ENCODE peak calls at places on chromosome 9, in six cellular contexts. N is HepG2, L is SK-N-SH, I is K562, X is GM12878, U is H1. D is an unnamed sample.

GRCh38 chr9:101601904-101602765 is 7.4 kb upstream of the PPP3R2 start:
- DNase-seq in N (peak; percentile 46), U (no peak), X (no peak), I (peak; percentile 42), L (peak; percentile 61), D (peak; percentile 31)

GRCh38 chr9:29422445-29422844 is 1849.2 kb upstream of the C9orf72 start:
- DNase-seq in I (no peak), X (peak; percentile 1), L (no peak), U (no peak), N (no peak), D (no peak)

GRCh38 chr9:81455826-81456225 is 233.5 kb downstream of the TLE1 start:
- DNase-seq in L (no peak), X (no peak), U (no peak), I (no peak), N (no peak), D (no peak)

GRCh38 chr9:122332083-122332482 is 38.7 kb upstream of the PTGS1 start:
- DNase-seq in X (no peak), N (no peak), I (peak; percentile 89), L (peak; percentile 56), U (no peak), D (no peak)

GRCh38 chr9:38003946-38004808 is 64.8 kb downstream of the SHB start:
- DNase-seq in N (no peak), U (no peak), I (no peak), L (no peak), X (no peak), D (no peak)

GRCh38 chr9:117434568-117434967 is 19.7 kb upstream of the ASTN2 start:
- DNase-seq in N (no peak), L (no peak), I (no peak), U (no peak), X (no peak), D (no peak)

GRCh38 chr9:107447081-107447480 is 42.5 kb downstream of the KLF4 start:
- DNase-seq in L (no peak), X (no peak), I (no peak), U (no peak), N (no peak), D (no peak)

GRCh38 chr9:132748450-132748849 is 78.2 kb downstream of the GTF3C4 start:
- DNase-seq in N (no peak), L (no peak), X (no peak), I (no peak), U (no peak), D (no peak)

GRCh38 chr9:71793386-71794105 is 25.2 kb upstream of the CEMIP2 start:
- DNase-seq in I (no peak), U (no peak), L (no peak), N (peak; percentile 76), X (no peak), D (no peak)

GRCh38 chr9:110599468-110599867 is 19.9 kb upstream of the SVEP1 start:
- DNase-seq in L (no peak), U (no peak), N (no peak), I (no peak), X (no peak), D (no peak)

GRCh38 chr9:137797206-137798120 is 80.1 kb upstream of the CACNA1B start:
- DNase-seq in N (no peak), X (no peak), U (no peak), L (no peak), I (no peak), D (no peak)

GRCh38 chr9:36151306-36152210 is 15.0 kb downstream of the GLIPR2 start:
- DNase-seq in U (no peak), N (no peak), X (peak; percentile 72), L (no peak), I (no peak), D (no peak)

GRCh38 chr9:90898229-90898628 is 96.6 kb downstream of the SYK start:
- DNase-seq in U (no peak), N (no peak), L (no peak), I (no peak), X (no peak), D (no peak)

GRCh38 chr9:75993434-75993833 is 103.0 kb downstream of the PCSK5 start:
- DNase-seq in N (peak; percentile 33), X (no peak), I (no peak), U (no peak), L (no peak), D (peak; percentile 26)

GRCh38 chr9:129184743-129185142 is 6.7 kb upstream of the IER5L start:
- DNase-seq in L (no peak), X (no peak), N (no peak), U (no peak), I (no peak), D (no peak)

GRCh38 chr9:104993291-104993963 is 65.5 kb upstream of the ABCA1 start:
- DNase-seq in I (no peak), N (peak; percentile 63), U (peak; percentile 93), L (no peak), X (no peak), D (no peak)

GRCh38 chr9:503331-503730 is 288.7 kb downstream of the DOCK8 start:
- DNase-seq in X (no peak), L (no peak), U (no peak), N (no peak), I (no peak), D (no peak)

GRCh38 chr9:503881-504852 is 289.5 kb downstream of the DOCK8 start:
- DNase-seq in U (peak; percentile 36), X (no peak), N (peak; percentile 48), I (peak; percentile 85), L (peak; percentile 76), D (peak; percentile 43)

GRCh38 chr9:504921-505821 is 290.5 kb downstream of the DOCK8 start:
- DNase-seq in X (no peak), L (peak; percentile 32), I (peak; percentile 9), U (no peak), N (no peak), D (no peak)
- TF ChIP-seq SIN3A in X (no peak), L (no peak), I (no peak), U (no peak), N (no peak), D (no peak)

DNA sequence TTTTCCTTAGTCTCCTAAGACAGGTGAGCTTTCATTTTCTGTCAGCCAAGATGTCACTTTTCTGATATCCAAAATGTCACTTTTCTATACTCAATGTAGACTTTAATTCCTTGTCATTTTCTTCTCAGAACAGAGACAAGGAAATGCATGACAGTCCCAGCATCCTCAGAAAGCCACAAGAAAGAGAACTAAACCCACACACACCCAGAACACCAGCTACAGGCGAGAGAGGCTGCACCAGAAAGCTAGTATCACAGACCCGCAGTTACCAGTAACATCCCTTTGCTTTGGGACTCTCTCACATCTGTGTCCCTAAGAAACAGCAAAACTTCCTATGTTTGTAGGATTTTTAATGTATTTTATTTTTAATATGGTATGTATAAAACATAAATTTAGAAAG is 17.1 kb downstream of the TRMO start:
- DNase-seq in U (no peak), X (no peak), L (no peak), N (no peak), I (no peak), D (no peak)
- TF ChIP-seq JUND in U (no peak), X (no peak), L (no peak), N (no peak), I (no peak), D (no peak)

GRCh38 chr9:126147186-126147585 is 179.4 kb upstream of the MVB12B start:
- DNase-seq in U (no peak), L (peak; percentile 7), N (no peak), I (no peak), X (no peak), D (no peak)

GRCh38 chr9:126147620-126148522 is 178.8 kb upstream of the MVB12B start:
- DNase-seq in N (no peak), L (peak; percentile 26), I (no peak), U (no peak), X (no peak), D (no peak)

GRCh38 chr9:126148994-126149393 is 177.6 kb upstream of the MVB12B start:
- DNase-seq in I (no peak), X (no peak), N (no peak), U (no peak), L (no peak), D (no peak)

GRCh38 chr9:126149661-126150060 is 177.0 kb upstream of the MVB12B start:
- DNase-seq in X (no peak), L (peak; percentile 20), U (no peak), I (no peak), N (peak; percentile 24), D (no peak)

GRCh38 chr9:126148523-126148870 is 178.1 kb upstream of the MVB12B start:
- DNase-seq in U (no peak), N (no peak), I (no peak), X (no peak), L (no peak), D (no peak)
- TF ChIP-seq SIN3A in U (no peak), N (no peak), I (no peak), X (no peak), L (no peak), D (no peak)

DNA sequence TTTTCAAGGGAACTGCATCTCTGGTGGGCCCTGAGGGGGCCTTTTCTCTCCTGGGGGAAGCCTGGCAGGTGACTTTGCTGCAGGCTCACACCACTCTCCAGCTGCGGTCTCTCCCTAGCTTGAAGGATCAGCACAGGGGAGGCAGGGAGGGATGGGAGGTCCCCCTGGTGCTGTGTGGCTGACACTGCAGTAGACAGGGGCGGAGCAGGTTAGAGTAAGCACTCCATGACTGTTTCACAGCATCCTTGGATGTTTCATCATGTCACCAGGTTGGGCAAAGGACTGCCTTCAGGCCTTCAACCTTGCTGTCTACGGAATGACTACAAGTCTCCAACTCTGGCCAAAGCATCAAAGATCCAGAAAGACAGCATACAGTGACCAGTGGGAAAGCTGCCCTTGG is 470.7 kb downstream of the CDK5RAP2 start:
- DNase-seq in X (no peak), L (peak; percentile 50), U (peak; percentile 50), I (peak; percentile 47), N (peak; percentile 18), D (peak; percentile 44)
- TF ChIP-seq JUND in X (no peak), L (no peak), U (no peak), I (no peak), N (no peak), D (no peak)

D was measured in HCT116.